ENCODE peak calls at places on chromosomes 13 and 19, in seven cellular contexts. Q, Z, V, P, J, N and C are unnamed samples.

GRCh38 chr19:4431808-4432674 is 25.6 kb downstream of the UBXN6 start:
- DNase-seq in Q (no peak), Z (peak), V (no peak), P (peak), J (no peak), N (no peak), C (no peak)

GRCh38 chr13:113116206-113116800 is 6.3 kb upstream of the F10 start:
- DNase-seq in Q (no peak), Z (no peak), V (no peak), P (peak), J (no peak), N (no peak), C (no peak)

GRCh38 chr19:3140667-3141038 is 4.8 kb downstream of the GNA15 start:
- DNase-seq in Q (no peak), Z (no peak), V (no peak), P (no peak), J (no peak), N (no peak), C (no peak)

GRCh38 chr13:53137777-53138176 is 109.2 kb downstream of the OLFM4 start:
- DNase-seq in Q (no peak), Z (no peak), V (no peak), P (no peak), J (no peak), N (no peak), C (peak)

GRCh38 chr19:7159105-7159933 is 89.8 kb downstream of the ZNF557 start:
- DNase-seq in Q (no peak), Z (no peak), V (no peak), P (peak), J (no peak), N (no peak), C (no peak)

GRCh38 chr13:110387451-110388140 is 80.5 kb downstream of the COL4A2 start:
- DNase-seq in Q (no peak), Z (no peak), V (peak), P (no peak), J (no peak), N (peak), C (peak)

GRCh38 chr19:9705836-9706235 is 30.9 kb upstream of the ZNF562 start:
- DNase-seq in Q (no peak), Z (no peak), V (no peak), P (no peak), J (no peak), N (no peak), C (no peak)

GRCh38 chr13:27354379-27354778 is 70.0 kb upstream of the GTF3A start:
- DNase-seq in Q (no peak), Z (no peak), V (no peak), P (no peak), J (no peak), N (no peak), C (no peak)

GRCh38 chr13:105276571-105276970 is 1258.9 kb downstream of the EFNB2 start:
- DNase-seq in Q (no peak), Z (no peak), V (no peak), P (no peak), J (no peak), N (no peak), C (no peak)

GRCh38 chr19:39645800-39646411 is 9.8 kb upstream of the LGALS16 start:
- DNase-seq in Q (no peak), Z (no peak), V (no peak), P (no peak), J (no peak), N (no peak), C (peak)

GRCh38 chr19:17454579-17454978 is 6.1 kb upstream of the TMEM221 start:
- DNase-seq in Q (no peak), Z (no peak), V (peak), P (no peak), J (no peak), N (no peak), C (no peak)

GRCh38 chr19:3131168-3131567 is 4.7 kb upstream of the GNA15 start:
- DNase-seq in Q (no peak), Z (no peak), V (no peak), P (no peak), J (no peak), N (no peak), C (no peak)

GRCh38 chr19:14347999-14348889 is 33.0 kb upstream of the ADGRE5 start:
- DNase-seq in Q (peak), Z (peak), V (peak), P (peak), J (peak), N (peak), C (peak)

GRCh38 chr19:53867225-53868090 is at the start of gene MYADM:
- DNase-seq in Q (peak), Z (peak), V (peak), P (peak), J (peak), N (peak), C (peak)

GRCh38 chr19:45467115-45467455 is 711 bp upstream of the FOSB start:
- DNase-seq in Q (no peak), Z (no peak), V (no peak), P (no peak), J (no peak), N (no peak), C (no peak)

GRCh38 chr19:10333758-10334339 is 520 bp upstream of the RAVER1 start:
- DNase-seq in Q (no peak), Z (no peak), V (no peak), P (no peak), J (no peak), N (no peak), C (no peak)

GRCh38 chr13:99314640-99315176 is 7.5 kb upstream of the GPR183 start:
- DNase-seq in Q (peak), Z (no peak), V (no peak), P (no peak), J (no peak), N (no peak), C (no peak)

GRCh38 chr19:39631178-39631577 is 24.5 kb upstream of the LGALS16 start:
- DNase-seq in Q (no peak), Z (no peak), V (no peak), P (no peak), J (no peak), N (peak), C (no peak)

GRCh38 chr13:39273953-39274352 is 235.7 kb downstream of the NHLRC3 start:
- DNase-seq in Q (no peak), Z (no peak), V (peak), P (no peak), J (no peak), N (no peak), C (peak)